ENCODE peak calls at places on chromosomes 16 and 17, in eight cellular contexts. One of them, this sample, is unnamed.

GRCh38 chr16:10947211-10947787 is 2.9 kb downstream of the CLEC16A start:
- DNase-seq in AG09309: no peak
- DNase-seq in CD8-positive, alpha-beta T cell: no peak
- DNase-seq in pancreas: no peak
- DNase-seq in adipocyte: no peak
- DNase-seq in neural progenitor cell: no peak
- DNase-seq in fibroblast of mammary gland: no peak
- DNase-seq in GM23248: no peak
- DNase-seq in this sample: no peak

GRCh38 chr17:4538236-4539002 is 16.8 kb downstream of the MYBBP1A start:
- DNase-seq in AG09309: no peak
- DNase-seq in CD8-positive, alpha-beta T cell: no peak
- DNase-seq in pancreas: no peak
- DNase-seq in adipocyte: no peak
- DNase-seq in neural progenitor cell: no peak
- DNase-seq in fibroblast of mammary gland: no peak
- DNase-seq in GM23248: no peak
- DNase-seq in this sample: no peak

GRCh38 chr17:75654176-75654575 is 12.8 kb downstream of the RECQL5 start:
- DNase-seq in AG09309: no peak
- DNase-seq in CD8-positive, alpha-beta T cell: no peak
- DNase-seq in pancreas: no peak
- DNase-seq in adipocyte: no peak
- DNase-seq in neural progenitor cell: no peak
- DNase-seq in fibroblast of mammary gland: peak
- DNase-seq in GM23248: peak
- DNase-seq in this sample: peak

GRCh38 chr17:3004150-3004801 is 59.1 kb downstream of the OR1D5 start:
- DNase-seq in AG09309: peak
- DNase-seq in CD8-positive, alpha-beta T cell: peak
- DNase-seq in pancreas: peak
- DNase-seq in adipocyte: peak
- DNase-seq in neural progenitor cell: no peak
- DNase-seq in fibroblast of mammary gland: peak
- DNase-seq in GM23248: peak
- DNase-seq in this sample: peak

GRCh38 chr16:87416826-87417471 is 24.8 kb downstream of the MAP1LC3B start:
- DNase-seq in AG09309: peak
- DNase-seq in CD8-positive, alpha-beta T cell: no peak
- DNase-seq in pancreas: no peak
- DNase-seq in adipocyte: peak
- DNase-seq in neural progenitor cell: peak
- DNase-seq in fibroblast of mammary gland: peak
- DNase-seq in GM23248: peak
- DNase-seq in this sample: peak

GRCh38 chr16:2475413-2476344 is 752 bp downstream of the TBC1D24 start:
- DNase-seq in AG09309: no peak
- DNase-seq in CD8-positive, alpha-beta T cell: peak
- DNase-seq in pancreas: peak
- DNase-seq in adipocyte: peak
- DNase-seq in neural progenitor cell: peak
- DNase-seq in fibroblast of mammary gland: no peak
- DNase-seq in GM23248: peak
- DNase-seq in this sample: no peak

GRCh38 chr17:72512649-72513556 is 392.1 kb downstream of the SOX9 start:
- DNase-seq in AG09309: no peak
- DNase-seq in CD8-positive, alpha-beta T cell: no peak
- DNase-seq in pancreas: no peak
- DNase-seq in adipocyte: no peak
- DNase-seq in neural progenitor cell: no peak
- DNase-seq in fibroblast of mammary gland: no peak
- DNase-seq in GM23248: no peak
- DNase-seq in this sample: no peak

GRCh38 chr16:19717319-19717718 is 708 bp downstream of the KNOP1 start:
- DNase-seq in AG09309: no peak
- DNase-seq in CD8-positive, alpha-beta T cell: no peak
- DNase-seq in pancreas: no peak
- DNase-seq in adipocyte: no peak
- DNase-seq in neural progenitor cell: peak
- DNase-seq in fibroblast of mammary gland: peak
- DNase-seq in GM23248: peak
- DNase-seq in this sample: no peak

GRCh38 chr17:64689106-64689505 is 27.0 kb upstream of the SMURF2 start:
- DNase-seq in AG09309: no peak
- DNase-seq in CD8-positive, alpha-beta T cell: no peak
- DNase-seq in pancreas: peak
- DNase-seq in adipocyte: no peak
- DNase-seq in neural progenitor cell: no peak
- DNase-seq in fibroblast of mammary gland: no peak
- DNase-seq in GM23248: no peak
- DNase-seq in this sample: no peak

GRCh38 chr17:79439493-79439892 is 171.4 kb downstream of the RBFOX3 start:
- DNase-seq in AG09309: no peak
- DNase-seq in CD8-positive, alpha-beta T cell: no peak
- DNase-seq in pancreas: no peak
- DNase-seq in adipocyte: no peak
- DNase-seq in neural progenitor cell: no peak
- DNase-seq in fibroblast of mammary gland: no peak
- DNase-seq in GM23248: no peak
- DNase-seq in this sample: no peak

DNA sequence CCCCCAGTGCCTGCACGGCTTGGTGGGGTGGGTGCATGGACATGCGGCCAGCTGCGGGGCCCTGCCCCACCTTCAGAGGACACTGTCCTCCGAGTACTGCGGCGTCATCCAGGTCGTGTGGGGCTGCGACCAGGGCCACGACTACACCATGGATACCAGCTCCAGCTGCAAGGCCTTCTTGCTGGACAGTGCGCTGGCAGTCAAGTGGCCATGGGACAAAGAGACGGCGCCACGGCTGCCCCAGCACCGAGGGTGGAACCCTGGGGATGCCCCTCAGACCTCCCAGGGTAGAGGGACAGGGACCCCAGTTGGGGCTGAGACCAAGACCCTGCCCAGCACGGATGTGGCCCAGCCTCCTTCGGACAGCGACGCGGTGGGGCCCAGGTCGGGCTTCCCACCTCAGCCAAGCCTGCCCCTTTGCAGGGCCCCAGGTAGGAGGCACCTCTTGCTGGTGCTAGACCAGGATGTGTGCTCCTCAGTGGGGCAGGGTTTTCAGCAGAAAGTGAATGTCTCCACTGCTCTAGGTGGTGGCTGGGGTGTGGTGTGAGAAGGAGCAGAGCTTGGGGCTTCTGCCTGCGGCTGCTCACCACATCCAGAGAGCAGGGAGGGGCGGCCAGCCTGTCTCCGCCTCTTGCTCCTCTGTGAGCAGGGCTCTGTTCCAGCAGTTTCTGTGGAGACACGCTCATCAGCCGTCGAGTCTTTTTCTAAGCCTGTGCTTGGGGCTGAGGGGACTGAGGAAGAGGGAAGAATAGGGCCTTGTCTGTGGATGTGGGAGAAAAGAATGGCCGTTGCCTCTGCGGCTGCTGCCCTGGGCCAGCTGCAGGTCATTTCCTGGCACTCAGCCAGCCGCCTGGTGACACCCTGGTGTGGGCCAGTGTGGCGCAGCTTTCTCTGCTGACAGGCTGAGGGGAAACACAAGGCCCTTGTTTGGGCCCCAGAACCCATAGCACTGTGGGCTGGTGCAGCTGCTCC is 2.2 kb downstream of the ZNF276 start:
- DNase-seq in AG09309: no peak
- DNase-seq in CD8-positive, alpha-beta T cell: peak
- DNase-seq in pancreas: no peak
- DNase-seq in adipocyte: no peak
- DNase-seq in neural progenitor cell: no peak
- DNase-seq in fibroblast of mammary gland: peak
- DNase-seq in GM23248: peak
- DNase-seq in this sample: no peak
- H3K4me3 ChIP-seq in AG09309: peak
- H3K4me3 ChIP-seq in CD8-positive, alpha-beta T cell: peak
- H3K4me3 ChIP-seq in pancreas: no peak
- H3K4me3 ChIP-seq in adipocyte: peak
- H3K4me3 ChIP-seq in neural progenitor cell: no peak
- H3K4me3 ChIP-seq in fibroblast of mammary gland: no peak
- H3K4me3 ChIP-seq in GM23248: peak
- H3K4me3 ChIP-seq in this sample: peak

GRCh38 chr17:36934759-36935630 is 2.3 kb upstream of the LHX1 start:
- DNase-seq in AG09309: no peak
- DNase-seq in CD8-positive, alpha-beta T cell: peak
- DNase-seq in pancreas: no peak
- DNase-seq in adipocyte: no peak
- DNase-seq in neural progenitor cell: peak
- DNase-seq in fibroblast of mammary gland: no peak
- DNase-seq in GM23248: no peak
- DNase-seq in this sample: no peak

GRCh38 chr17:36937001-36937960 is at the start of gene LHX1:
- DNase-seq in AG09309: no peak
- DNase-seq in CD8-positive, alpha-beta T cell: no peak
- DNase-seq in pancreas: no peak
- DNase-seq in adipocyte: no peak
- DNase-seq in neural progenitor cell: peak
- DNase-seq in fibroblast of mammary gland: no peak
- DNase-seq in GM23248: no peak
- DNase-seq in this sample: no peak

GRCh38 chr17:36937961-36938565 is 788 bp downstream of the LHX1 start:
- DNase-seq in AG09309: no peak
- DNase-seq in CD8-positive, alpha-beta T cell: peak
- DNase-seq in pancreas: no peak
- DNase-seq in adipocyte: no peak
- DNase-seq in neural progenitor cell: peak
- DNase-seq in fibroblast of mammary gland: peak
- DNase-seq in GM23248: peak
- DNase-seq in this sample: no peak

GRCh38 chr17:36935681-36936454 is 1.4 kb upstream of the LHX1 start:
- DNase-seq in AG09309: no peak
- DNase-seq in CD8-positive, alpha-beta T cell: no peak
- DNase-seq in pancreas: no peak
- DNase-seq in adipocyte: no peak
- DNase-seq in neural progenitor cell: peak
- DNase-seq in fibroblast of mammary gland: no peak
- DNase-seq in GM23248: no peak
- DNase-seq in this sample: no peak

DNA sequence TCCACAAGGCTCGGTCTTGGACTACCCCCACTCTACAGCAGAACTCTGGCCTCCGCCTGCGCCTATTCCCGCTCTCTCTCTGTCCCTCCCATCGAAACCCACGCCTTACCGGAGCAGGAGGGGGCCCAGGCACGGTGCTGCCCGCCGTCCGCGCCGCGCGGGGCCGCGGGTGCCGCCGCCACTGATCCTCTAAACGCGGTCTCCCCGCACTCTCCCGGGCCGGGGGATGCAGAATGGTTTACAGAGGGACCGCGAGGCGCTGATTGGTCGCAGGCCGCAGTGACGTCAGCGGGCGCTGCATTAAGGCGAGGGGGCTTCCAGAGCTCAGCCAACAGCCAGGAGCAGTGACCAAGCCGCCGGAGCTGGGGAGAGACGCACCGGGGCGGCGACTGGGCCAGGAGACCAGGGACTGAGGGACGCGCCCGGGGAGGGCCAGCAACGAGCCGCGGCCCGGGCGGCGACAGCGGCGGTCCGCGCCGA is 780 bp upstream of the LHX1 start:
- DNase-seq in AG09309: no peak
- DNase-seq in CD8-positive, alpha-beta T cell: no peak
- DNase-seq in pancreas: no peak
- DNase-seq in adipocyte: no peak
- DNase-seq in neural progenitor cell: peak
- DNase-seq in fibroblast of mammary gland: no peak
- DNase-seq in GM23248: no peak
- DNase-seq in this sample: no peak
- H3K4me3 ChIP-seq in AG09309: no peak
- H3K4me3 ChIP-seq in CD8-positive, alpha-beta T cell: peak
- H3K4me3 ChIP-seq in pancreas: peak
- H3K4me3 ChIP-seq in adipocyte: no peak
- H3K4me3 ChIP-seq in neural progenitor cell: peak
- H3K4me3 ChIP-seq in fibroblast of mammary gland: no peak
- H3K4me3 ChIP-seq in GM23248: no peak
- H3K4me3 ChIP-seq in this sample: no peak

GRCh38 chr17:57665128-57665527 is 80.0 kb downstream of the CCDC182 start:
- DNase-seq in AG09309: no peak
- DNase-seq in CD8-positive, alpha-beta T cell: no peak
- DNase-seq in pancreas: no peak
- DNase-seq in adipocyte: no peak
- DNase-seq in neural progenitor cell: peak
- DNase-seq in fibroblast of mammary gland: no peak
- DNase-seq in GM23248: no peak
- DNase-seq in this sample: peak

GRCh38 chr17:57662021-57662420 is 83.1 kb downstream of the CCDC182 start:
- DNase-seq in AG09309: no peak
- DNase-seq in CD8-positive, alpha-beta T cell: no peak
- DNase-seq in pancreas: no peak
- DNase-seq in adipocyte: no peak
- DNase-seq in neural progenitor cell: no peak
- DNase-seq in fibroblast of mammary gland: no peak
- DNase-seq in GM23248: no peak
- DNase-seq in this sample: no peak

GRCh38 chr17:57663326-57664070 is 81.6 kb downstream of the CCDC182 start:
- DNase-seq in AG09309: no peak
- DNase-seq in CD8-positive, alpha-beta T cell: no peak
- DNase-seq in pancreas: no peak
- DNase-seq in adipocyte: peak
- DNase-seq in neural progenitor cell: peak
- DNase-seq in fibroblast of mammary gland: peak
- DNase-seq in GM23248: peak
- DNase-seq in this sample: peak

GRCh38 chr17:57665696-57666095 is 79.4 kb downstream of the CCDC182 start:
- DNase-seq in AG09309: no peak
- DNase-seq in CD8-positive, alpha-beta T cell: no peak
- DNase-seq in pancreas: no peak
- DNase-seq in adipocyte: no peak
- DNase-seq in neural progenitor cell: peak
- DNase-seq in fibroblast of mammary gland: no peak
- DNase-seq in GM23248: no peak
- DNase-seq in this sample: no peak

GRCh38 chr17:57662644-57663308 is 82.3 kb downstream of the CCDC182 start:
- DNase-seq in AG09309: peak
- DNase-seq in CD8-positive, alpha-beta T cell: no peak
- DNase-seq in pancreas: peak
- DNase-seq in adipocyte: peak
- DNase-seq in neural progenitor cell: peak
- DNase-seq in fibroblast of mammary gland: peak
- DNase-seq in GM23248: peak
- DNase-seq in this sample: peak
- H3K4me3 ChIP-seq in AG09309: no peak
- H3K4me3 ChIP-seq in CD8-positive, alpha-beta T cell: no peak
- H3K4me3 ChIP-seq in pancreas: peak
- H3K4me3 ChIP-seq in adipocyte: peak
- H3K4me3 ChIP-seq in neural progenitor cell: peak
- H3K4me3 ChIP-seq in fibroblast of mammary gland: peak
- H3K4me3 ChIP-seq in GM23248: peak
- H3K4me3 ChIP-seq in this sample: peak

DNA sequence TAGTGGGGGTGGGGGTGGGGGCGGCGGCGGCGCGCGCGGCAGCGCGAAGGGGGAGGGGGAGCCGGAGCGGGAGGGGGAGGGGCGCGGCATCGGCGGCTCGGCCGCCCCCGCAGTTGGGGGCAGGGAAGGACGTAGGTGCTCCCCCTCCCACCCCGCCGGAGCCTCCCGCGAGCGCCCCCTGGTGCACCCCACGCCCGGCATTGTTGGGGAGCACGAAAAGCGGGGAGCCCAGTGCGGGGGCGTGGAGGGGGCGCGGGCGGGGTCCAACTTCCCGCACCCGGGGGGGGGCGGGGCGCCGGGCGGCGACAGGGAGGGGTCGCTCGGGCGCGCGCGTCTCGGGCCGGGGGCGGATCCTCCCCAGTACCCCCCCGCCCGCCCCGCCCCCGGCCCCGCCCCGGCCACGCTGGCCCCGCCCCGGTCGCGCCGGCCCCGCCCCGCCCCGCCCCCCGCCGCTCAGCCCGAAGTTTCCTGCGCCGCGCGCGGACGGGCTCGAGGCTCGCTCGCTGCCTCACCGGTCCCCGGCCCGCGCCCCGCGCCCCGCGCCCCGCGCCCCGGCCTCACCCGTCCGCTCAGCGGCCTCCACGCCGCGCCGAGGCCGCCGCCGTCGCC is at the start of gene CACNA1H:
- DNase-seq in AG09309: no peak
- DNase-seq in CD8-positive, alpha-beta T cell: peak
- DNase-seq in pancreas: no peak
- DNase-seq in adipocyte: peak
- DNase-seq in neural progenitor cell: peak
- DNase-seq in fibroblast of mammary gland: no peak
- DNase-seq in GM23248: peak
- DNase-seq in this sample: no peak
- H3K4me3 ChIP-seq in AG09309: no peak
- H3K4me3 ChIP-seq in CD8-positive, alpha-beta T cell: peak
- H3K4me3 ChIP-seq in pancreas: peak
- H3K4me3 ChIP-seq in adipocyte: no peak
- H3K4me3 ChIP-seq in neural progenitor cell: peak
- H3K4me3 ChIP-seq in fibroblast of mammary gland: no peak
- H3K4me3 ChIP-seq in GM23248: no peak
- H3K4me3 ChIP-seq in this sample: peak